ENCODE peak calls at places on chromosomes 4 and X, in eight cellular contexts. U is Panc1, X is gastrocnemius medialis, F is HCT116, T is left lung, I is GM12878, H is aorta, N is pancreas. M is an unnamed sample.

GRCh38 chr4:144740316-144740715 is 94.4 kb downstream of the HHIP start:
- ATAC-seq in N (no peak), U (no peak), I (no peak), H (no peak), T (no peak), F (peak; percentile 46), X (no peak), M (no peak)

GRCh38 chr4:136301773-136302172 is 1230.5 kb downstream of the PCDH18 start:
- ATAC-seq in F (no peak), I (no peak), X (no peak), U (no peak), H (no peak), N (no peak), T (no peak), M (no peak)

GRCh38 chr4:152972821-152973613 is 36.9 kb downstream of the FHDC1 start:
- ATAC-seq in T (peak; percentile 37), N (peak; percentile 59), U (no peak), F (no peak), X (no peak), I (no peak), H (peak; percentile 55), M (peak; percentile 46)

GRCh38 chrX:16977771-16978170 is 31.3 kb downstream of the REPS2 start:
- ATAC-seq in I (no peak), N (no peak), U (no peak), F (no peak), H (no peak), X (no peak), T (no peak), M (no peak)

GRCh38 chr4:168678751-168679366 is 182.0 kb downstream of the PALLD start:
- ATAC-seq in H (no peak), I (no peak), T (no peak), X (no peak), N (no peak), U (no peak), F (no peak), M (no peak)

GRCh38 chrX:148567779-148568178 is 67.4 kb downstream of the AFF2 start:
- ATAC-seq in F (no peak), T (no peak), N (no peak), U (no peak), H (no peak), X (no peak), I (no peak), M (no peak)

GRCh38 chr4:75542824-75543223 is 13.0 kb upstream of the ODAPH start:
- ATAC-seq in F (no peak), T (no peak), U (no peak), X (no peak), I (no peak), N (no peak), H (no peak), M (no peak)

GRCh38 chr4:78768447-78769177 is 7.5 kb upstream of the BMP2K start:
- ATAC-seq in F (no peak), N (no peak), H (no peak), X (no peak), I (no peak), T (no peak), U (no peak), M (no peak)

GRCh38 chr4:140675599-140676231 is 80.5 kb downstream of the TBC1D9 start:
- ATAC-seq in N (no peak), I (peak; percentile 20), F (no peak), H (no peak), U (no peak), T (no peak), X (no peak), M (no peak)

GRCh38 chr4:42331914-42332368 is 65.3 kb upstream of the SHISA3 start:
- ATAC-seq in U (no peak), T (no peak), F (peak; percentile 69), I (peak; percentile 65), H (peak; percentile 65), N (peak; percentile 41), X (peak; percentile 89), M (peak; percentile 87)

GRCh38 chr4:70874268-70875156 is 27.7 kb upstream of the MOB1B start:
- ATAC-seq in I (peak; percentile 87), U (no peak), H (no peak), N (no peak), F (no peak), X (no peak), T (no peak), M (no peak)

GRCh38 chr4:74934016-74934821 is 1.3 kb downstream of the PARM1 start:
- ATAC-seq in N (peak; percentile 65), I (peak; percentile 23), F (no peak), H (peak; percentile 54), U (peak; percentile 62), X (peak; percentile 64), T (peak; percentile 72), M (no peak)

GRCh38 chr4:88533937-88534750 is 10.6 kb upstream of the PYURF start:
- ATAC-seq in N (no peak), X (no peak), H (no peak), T (no peak), I (no peak), U (peak; percentile 58), F (no peak), M (no peak)

GRCh38 chrX:153583433-153583832 is 15.5 kb downstream of the CCNQ start:
- ATAC-seq in U (no peak), F (no peak), H (no peak), X (no peak), I (no peak), N (no peak), T (no peak), M (no peak)

GRCh38 chrX:66008403-66008970 is 31.4 kb downstream of the VSIG4 start:
- ATAC-seq in F (no peak), N (no peak), T (no peak), U (no peak), H (no peak), I (no peak), X (no peak), M (no peak)

GRCh38 chr4:25892796-25893195 is 21.2 kb upstream of the SMIM20 start:
- ATAC-seq in H (no peak), F (no peak), T (no peak), N (no peak), U (no peak), I (no peak), X (no peak), M (no peak)

GRCh38 chr4:82851902-82852750 is 38.8 kb downstream of the SEC31A start:
- ATAC-seq in H (no peak), N (peak; percentile 60), T (peak; percentile 52), U (no peak), X (peak; percentile 60), F (peak; percentile 89), I (peak; percentile 77), M (no peak)

GRCh38 chr4:153479118-153479517 is 13.0 kb downstream of the TMEM131L start:
- ATAC-seq in N (no peak), H (no peak), X (no peak), F (no peak), T (no peak), U (no peak), I (no peak), M (no peak)

DNA sequence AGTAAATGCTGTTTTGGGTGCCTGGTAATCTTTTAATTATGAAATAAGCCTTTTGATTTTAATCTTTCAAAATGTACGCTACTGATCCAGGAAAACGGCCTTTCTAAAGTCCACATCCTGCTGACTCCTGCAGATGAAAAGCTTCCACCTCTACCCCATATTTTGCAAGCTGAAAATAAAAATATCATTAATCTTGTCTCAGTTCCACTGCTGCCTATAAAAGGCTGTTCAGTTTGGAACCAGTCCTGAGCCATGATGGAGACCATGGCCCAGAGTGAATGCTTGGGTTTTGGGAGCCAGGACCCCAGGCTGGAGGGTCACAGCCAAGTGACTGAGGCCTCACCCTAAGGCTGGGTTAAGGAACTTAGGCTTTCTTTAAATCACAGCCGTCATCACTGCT is 110.8 kb downstream of the AFF1 start:
- ATAC-seq in F (no peak), T (peak; percentile 17), I (no peak), H (peak; percentile 33), X (no peak), N (peak; percentile 42), U (no peak), M (peak; percentile 71)
- H3K4me3 ChIP-seq in F (no peak overlapping the region), T (no peak overlapping the region), I (no peak overlapping the region), H (peak overlapping the region; percentile 26), X (peak overlapping the region; percentile 25), N (no peak overlapping the region), U (no peak overlapping the region), M (peak overlapping the region; percentile 36)

GRCh38 chrX:134749651-134750450 is 91.6 kb upstream of the PLAC1 start:
- ATAC-seq in I (no peak), U (no peak), H (no peak), X (no peak), N (no peak), F (no peak), T (no peak), M (no peak)

GRCh38 chrX:134758652-134759051 is 100.4 kb upstream of the PLAC1 start:
- ATAC-seq in U (no peak), I (no peak), F (no peak), H (no peak), N (no peak), X (no peak), T (no peak), M (no peak)

GRCh38 chrX:134752558-134752957 is 94.3 kb upstream of the PLAC1 start:
- ATAC-seq in H (no peak), T (no peak), X (no peak), U (no peak), N (no peak), F (no peak), I (no peak), M (no peak)

GRCh38 chrX:134753185-134754008 is 95.1 kb upstream of the PLAC1 start:
- ATAC-seq in I (no peak), X (no peak), F (no peak), T (no peak), H (no peak), N (no peak), U (peak; percentile 62), M (no peak)
- H3K27ac ChIP-seq in I (no peak overlapping the region), X (no peak overlapping the region), F (no peak overlapping the region), T (no peak overlapping the region), H (no peak overlapping the region), N (no peak overlapping the region), U (no peak overlapping the region), M (no peak overlapping the region)

GRCh38 chr4:158015241-158015640 is 157.6 kb downstream of the GASK1B start:
- ATAC-seq in T (no peak), F (no peak), X (no peak), N (peak; percentile 66), I (no peak), U (no peak), H (no peak), M (no peak)
- H3K4me3 ChIP-seq in T (no peak overlapping the region), F (no peak overlapping the region), X (no peak overlapping the region), N (no peak overlapping the region), I (no peak overlapping the region), U (no peak overlapping the region), H (no peak overlapping the region), M (no peak overlapping the region)

GRCh38 chrX:363621-364375 is 22.9 kb downstream of the PPP2R3B start:
- ATAC-seq in F (no peak), T (no peak), H (no peak), I (no peak), X (no peak), N (no peak), U (no peak), M (no peak)

GRCh38 chrX:360496-361150 is 26.1 kb downstream of the PPP2R3B start:
- ATAC-seq in I (no peak), F (no peak), X (no peak), H (no peak), U (no peak), N (no peak), T (no peak), M (no peak)

GRCh38 chrX:362937-363620 is 23.6 kb downstream of the PPP2R3B start:
- ATAC-seq in I (no peak), N (no peak), H (no peak), X (no peak), U (no peak), F (no peak), T (no peak), M (no peak)

GRCh38 chrX:362351-362750 is 24.4 kb downstream of the PPP2R3B start:
- ATAC-seq in H (peak; percentile 11), I (no peak), U (no peak), F (no peak), X (no peak), T (no peak), N (no peak), M (no peak)

GRCh38 chrX:361231-362145 is 25.2 kb downstream of the PPP2R3B start:
- ATAC-seq in F (no peak), H (peak; percentile 38), X (no peak), T (no peak), I (no peak), U (no peak), N (no peak), M (no peak)
- H3K27ac ChIP-seq in F (no peak overlapping the region), H (no peak overlapping the region), X (no peak overlapping the region), T (no peak overlapping the region), I (no peak overlapping the region), U (no peak overlapping the region), N (no peak overlapping the region), M (no peak overlapping the region)

M was measured in gastroesophageal sphincter.